ENCODE peak calls at places on chromosomes 1 and 21, in four cellular contexts. E, Q, A and O are unnamed samples.

GRCh38 chr1:23202263-23202749 is 15.0 kb downstream of the HTR1D start:
- DNase-seq in E (no peak), Q (peak), A (no peak), O (no peak)

GRCh38 chr1:12745126-12745991 is 641 bp upstream of the CFAP107 start:
- DNase-seq in A (no peak), E (no peak), Q (no peak), O (no peak)

GRCh38 chr21:46217511-46218196 is 10.9 kb downstream of the LSS start:
- DNase-seq in Q (no peak), A (no peak), E (no peak), O (no peak)

GRCh38 chr1:230661976-230662375 is 19.7 kb downstream of the COG2 start:
- DNase-seq in E (no peak), A (no peak), Q (no peak), O (no peak)

GRCh38 chr1:231663211-231663792 is 36.7 kb downstream of the DISC1 start:
- DNase-seq in A (no peak), E (no peak), Q (no peak), O (no peak)

GRCh38 chr21:34909492-34910292 is 139.4 kb downstream of the RUNX1 start:
- DNase-seq in A (no peak), Q (no peak), E (no peak), O (no peak)

GRCh38 chr1:212712451-212713303 is 13.0 kb upstream of the BATF3 start:
- DNase-seq in E (no peak), A (no peak), Q (peak), O (no peak)

GRCh38 chr1:15083578-15083977 is 70.0 kb upstream of the TMEM51 start:
- DNase-seq in E (no peak), A (no peak), Q (no peak), O (no peak)

GRCh38 chr1:56525463-56526155 is 53.8 kb downstream of the PLPP3 start:
- DNase-seq in E (no peak), A (no peak), Q (peak), O (no peak)

GRCh38 chr1:12082988-12083387 is 19.9 kb downstream of the TNFRSF8 start:
- DNase-seq in Q (no peak), A (no peak), E (no peak), O (no peak)

GRCh38 chr21:39633043-39633442 is 20.3 kb downstream of the B3GALT5 start:
- DNase-seq in E (no peak), Q (no peak), A (no peak), O (no peak)

GRCh38 chr1:170586321-170586855 is 54.4 kb downstream of the GORAB start:
- DNase-seq in A (no peak), Q (no peak), E (no peak), O (no peak)

GRCh38 chr1:1348420-1349255 is 580 bp downstream of the DVL1 start:
- DNase-seq in Q (peak), E (no peak), A (no peak), O (no peak)

GRCh38 chr1:244083544-244083943 is 32.5 kb downstream of the ZBTB18 start:
- DNase-seq in Q (no peak), E (no peak), A (no peak), O (no peak)

GRCh38 chr1:207822602-207823451 is 71.0 kb downstream of the CD46 start:
- DNase-seq in Q (peak), E (peak), A (peak), O (no peak)

GRCh38 chr1:36476945-36477344 is 5.8 kb downstream of the CSF3R start:
- DNase-seq in E (no peak), A (no peak), Q (no peak), O (no peak)

GRCh38 chr1:18945401-18945849 is 11.1 kb downstream of the IFFO2 start:
- DNase-seq in Q (no peak), E (no peak), A (no peak), O (no peak)

GRCh38 chr1:33055210-33055991 is 18.7 kb upstream of the AK2 start:
- DNase-seq in E (no peak), A (peak), Q (peak), O (peak)

GRCh38 chr1:109923131-109923945 is 12.7 kb downstream of the CSF1 start:
- DNase-seq in A (no peak), Q (peak), E (no peak), O (no peak)

GRCh38 chr1:8552135-8552534 is 234.2 kb downstream of the SLC45A1 start:
- DNase-seq in E (no peak), Q (no peak), A (no peak), O (no peak)

GRCh38 chr1:232376632-232377493 is 253.1 kb downstream of the SIPA1L2 start:
- DNase-seq in E (no peak), Q (no peak), A (no peak), O (no peak)

GRCh38 chr1:114509596-114510234 is 1.3 kb downstream of the TRIM33 start:
- DNase-seq in E (no peak), A (no peak), Q (no peak), O (no peak)

GRCh38 chr21:15204140-15204774 is 139.5 kb upstream of the NRIP1 start:
- DNase-seq in A (no peak), Q (no peak), E (no peak), O (no peak)

GRCh38 chr1:89757532-89757931 is 63.3 kb upstream of the LRRC8D start:
- DNase-seq in A (peak), Q (peak), E (no peak), O (no peak)

GRCh38 chr1:30777906-30778155 is 20.3 kb upstream of the LAPTM5 start:
- DNase-seq in A (no peak), E (no peak), Q (no peak), O (no peak)

GRCh38 chr1:75615664-75616435 is 4.9 kb upstream of the SLC44A5 start:
- DNase-seq in A (peak), Q (no peak), E (no peak), O (no peak)